ENCODE peak calls at places on chromosomes 13 and 19, in ten cellular contexts. W is fibroblast of pulmonary artery, F is RWPE2, D is PC-9, G is epithelial cell of esophagus, M is cardiac muscle cell, O is A549, V is heart right ventricle, Q is choroid plexus epithelial cell, S is heart left ventricle. I is an unnamed sample.

GRCh38 chr19:5406816-5407215 is 48.4 kb upstream of the ZNRF4 start:
- DNase-seq in F (no peak), G (no peak), M (no peak), D (no peak), W (no peak), O (no peak), S (no peak), V (no peak), Q (no peak), I (no peak)

GRCh38 chr13:52760078-52760477 is 20.5 kb upstream of the CNMD start:
- DNase-seq in F (no peak), M (no peak), Q (no peak), S (no peak), W (no peak), D (no peak), V (no peak), O (no peak), G (no peak), I (no peak)

GRCh38 chr19:16536130-16536529 is 6.1 kb downstream of the CHERP start:
- DNase-seq in Q (no peak), M (no peak), G (no peak), V (no peak), O (no peak), W (no peak), S (no peak), F (no peak), D (no peak), I (no peak)

GRCh38 chr13:93283255-93283654 is 56.6 kb downstream of the GPC6 start:
- DNase-seq in F (no peak), S (no peak), G (no peak), M (no peak), D (no peak), V (no peak), O (no peak), Q (no peak), W (no peak), I (no peak)

GRCh38 chr13:44819245-44819644 is 170.0 kb downstream of the NUFIP1 start:
- DNase-seq in M (peak), F (no peak), G (peak), S (no peak), D (peak), Q (peak), O (peak), W (peak), V (no peak), I (no peak)

GRCh38 chr19:32339988-32340874 is 5.2 kb upstream of the ZNF507 start:
- DNase-seq in F (no peak), O (peak), W (peak), S (peak), V (peak), D (no peak), Q (peak), G (peak), M (peak), I (peak)

GRCh38 chr13:42894765-42895181 is 97.3 kb downstream of the EPSTI1 start:
- DNase-seq in M (peak), V (no peak), F (no peak), Q (peak), G (peak), S (peak), D (peak), W (peak), O (no peak), I (no peak)

GRCh38 chr13:72004975-72005374 is 138.0 kb upstream of the DACH1 start:
- DNase-seq in Q (peak), M (peak), S (no peak), G (peak), V (no peak), O (no peak), W (peak), D (no peak), F (no peak), I (no peak)

GRCh38 chr13:20332361-20333096 is 100.4 kb upstream of the GJB6 start:
- DNase-seq in Q (no peak), F (no peak), M (peak), O (no peak), G (peak), W (peak), V (no peak), D (no peak), S (no peak), I (no peak)

GRCh38 chr13:43908156-43909126 is 28.7 kb downstream of the LACC1 start:
- DNase-seq in G (peak), F (no peak), M (peak), S (no peak), V (no peak), D (peak), O (peak), Q (peak), W (peak), I (no peak)

GRCh38 chr13:79775830-79776229 is 294.9 kb downstream of the NDFIP2 start:
- DNase-seq in M (peak), F (no peak), S (no peak), D (peak), Q (peak), O (peak), G (peak), V (no peak), W (peak), I (peak)

GRCh38 chr13:50222569-50223332 is 207.5 kb downstream of the KCNRG start:
- DNase-seq in D (no peak), W (peak), O (no peak), V (peak), M (peak), F (no peak), Q (peak), G (peak), S (peak), I (no peak)

GRCh38 chr13:97004096-97004876 is 10.0 kb upstream of the OXGR1 start:
- DNase-seq in F (no peak), Q (peak), M (peak), D (no peak), O (no peak), V (no peak), S (no peak), G (peak), W (peak), I (no peak)

GRCh38 chr19:1252221-1252817 is 3.9 kb downstream of the MIDN start:
- DNase-seq in S (peak), D (peak), M (peak), F (peak), W (peak), V (peak), O (no peak), G (peak), Q (peak), I (peak)

GRCh38 chr19:58553799-58554493 is 959 bp downstream of the CHMP2A start:
- DNase-seq in O (no peak), W (no peak), D (no peak), V (no peak), S (peak), F (no peak), G (no peak), M (no peak), Q (no peak), I (no peak)

GRCh38 chr13:105991622-105992254 is 543.7 kb downstream of the EFNB2 start:
- DNase-seq in S (no peak), M (peak), O (no peak), D (peak), G (peak), V (no peak), W (peak), F (peak), Q (peak), I (peak)

GRCh38 chr19:472005-472858 is 11.4 kb upstream of the SHC2 start:
- DNase-seq in F (no peak), W (no peak), V (no peak), Q (no peak), M (no peak), D (no peak), O (no peak), G (no peak), S (peak), I (no peak)

GRCh38 chr13:57918913-57919312 is 287.4 kb downstream of the PCDH17 start:
- DNase-seq in S (no peak), V (no peak), M (no peak), Q (no peak), F (no peak), O (no peak), D (no peak), W (no peak), G (no peak), I (no peak)

GRCh38 chr19:18504886-18505610 is 16.8 kb downstream of the ELL start:
- DNase-seq in F (no peak), G (peak), S (no peak), O (no peak), V (no peak), W (no peak), Q (no peak), D (no peak), M (no peak), I (no peak)

GRCh38 chr19:6587093-6587820 is 3.7 kb downstream of the CD70 start:
- DNase-seq in G (no peak), W (no peak), O (no peak), S (no peak), D (no peak), M (peak), V (no peak), F (no peak), Q (no peak), I (peak)

GRCh38 chr19:48283908-48284307 is 14.0 kb downstream of the ZNF114 start:
- DNase-seq in V (no peak), Q (peak), F (no peak), D (no peak), O (no peak), G (no peak), S (no peak), M (peak), W (peak), I (no peak)

GRCh38 chr13:52158629-52159158 is 703 bp downstream of the NEK3 start:
- DNase-seq in D (no peak), O (no peak), F (no peak), S (peak), G (peak), V (peak), Q (peak), W (peak), M (peak), I (no peak)

GRCh38 chr19:44582581-44583265 is 30.6 kb upstream of the IGSF23 start:
- DNase-seq in V (peak), F (no peak), Q (peak), D (no peak), S (no peak), O (peak), W (peak), M (peak), G (peak), I (no peak)

GRCh38 chr13:110537116-110537515 is 24.4 kb downstream of the RAB20 start:
- DNase-seq in G (no peak), Q (no peak), S (no peak), O (no peak), V (no peak), F (no peak), W (no peak), M (no peak), D (no peak), I (no peak)

GRCh38 chr13:51066091-51066831 is 44.8 kb downstream of the C13orf42 start:
- DNase-seq in Q (peak), F (no peak), M (peak), W (no peak), G (peak), D (no peak), V (no peak), S (no peak), O (no peak), I (no peak)

GRCh38 chr19:54335979-54336892 is 2.7 kb downstream of the LILRA4 start:
- DNase-seq in G (no peak), V (no peak), W (no peak), Q (no peak), S (no peak), D (no peak), F (no peak), O (no peak), M (no peak), I (no peak)

GRCh38 chr19:16252459-16253205 is 54.9 kb downstream of the AP1M1 start:
- DNase-seq in D (no peak), O (no peak), W (no peak), S (no peak), G (no peak), Q (no peak), V (no peak), F (no peak), M (no peak), I (no peak)

GRCh38 chr19:5798244-5798643 is 6.6 kb upstream of the NRTN start:
- DNase-seq in M (no peak), G (no peak), W (no peak), F (no peak), Q (no peak), V (no peak), D (no peak), S (no peak), O (no peak), I (no peak)

GRCh38 chr19:30695171-30695875 is 323.1 kb downstream of the ZNF536 start:
- DNase-seq in S (no peak), F (no peak), G (no peak), W (no peak), V (no peak), O (no peak), D (no peak), M (no peak), Q (no peak), I (no peak)

GRCh38 chr19:23758187-23759074 is at the start of gene ZNF681:
- DNase-seq in S (peak), F (peak), V (peak), Q (peak), G (peak), W (peak), M (peak), O (peak), D (peak), I (peak)

GRCh38 chr13:28268800-28269223 is 130.5 kb downstream of the PAN3 start:
- DNase-seq in M (no peak), O (no peak), W (no peak), F (no peak), S (no peak), Q (no peak), D (no peak), G (no peak), V (no peak), I (no peak)

GRCh38 chr13:81487151-81487550 is 1146.2 kb upstream of the SPRY2 start:
- DNase-seq in V (no peak), G (peak), S (no peak), D (no peak), O (no peak), W (peak), M (peak), Q (peak), F (no peak), I (peak)

GRCh38 chr19:28990522-28990921 is 222.4 kb downstream of the UQCRFS1 start:
- DNase-seq in F (no peak), M (no peak), Q (no peak), V (no peak), S (no peak), O (no peak), W (no peak), D (no peak), G (no peak), I (no peak)

DNA sequence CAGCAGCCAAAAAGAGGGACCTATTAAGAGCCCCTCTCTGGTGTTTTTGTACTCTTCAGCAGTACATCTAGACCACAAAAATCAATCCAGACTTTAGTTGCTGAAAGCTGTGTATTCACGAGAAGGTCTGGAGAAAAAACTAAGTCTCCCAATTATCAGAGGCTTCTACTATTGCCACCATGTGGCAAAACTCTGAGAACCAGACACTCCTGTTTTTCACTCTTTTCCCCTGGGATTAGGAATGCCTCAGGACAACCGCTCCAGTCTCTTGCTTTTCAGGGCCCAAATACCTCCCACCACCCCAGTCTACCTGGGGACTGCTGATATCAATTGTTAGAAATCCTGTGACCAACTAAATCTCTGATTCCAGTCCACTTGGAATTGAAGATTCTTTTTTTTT is 30.1 kb upstream of the OBI1 start:
- DNase-seq in S (no peak), Q (peak), V (no peak), F (no peak), G (no peak), M (peak), W (no peak), D (no peak), O (no peak), I (peak)
- TF ChIP-seq CTCF in S (no peak), Q (peak), V (peak), F (peak), G (no peak), M (peak), W (no peak), D (no peak), O (no peak), I (no peak)

DNA sequence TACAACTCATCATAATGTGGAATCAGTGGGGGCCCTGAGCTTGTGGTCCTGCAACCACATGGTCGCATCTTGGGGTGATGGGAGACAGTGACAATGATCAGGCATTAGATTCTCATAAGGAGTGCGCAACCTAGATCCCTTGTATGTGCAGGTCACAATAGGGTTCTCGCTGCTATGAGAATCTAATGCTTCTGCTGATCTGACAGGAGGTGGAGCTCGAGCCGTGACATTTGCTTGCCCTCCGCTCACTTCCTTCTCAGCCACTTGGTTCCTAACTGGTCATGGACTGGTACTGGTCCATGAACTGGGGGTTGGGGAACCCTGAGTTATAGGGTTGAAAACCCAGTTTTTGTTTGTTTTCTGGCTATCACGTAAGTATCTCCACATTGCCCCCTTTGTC is 1290.9 kb upstream of the ATXN8OS start:
- DNase-seq in O (no peak), S (no peak), V (no peak), F (no peak), Q (no peak), W (no peak), M (no peak), G (no peak), D (no peak), I (no peak)
- TF ChIP-seq CTCF in O (no peak), S (no peak), V (no peak), F (no peak), Q (no peak), W (no peak), M (no peak), G (no peak), D (no peak), I (peak)

GRCh38 chr13:22505489-22505888 is 675.3 kb upstream of the SGCG start:
- DNase-seq in O (no peak), M (peak), S (no peak), V (no peak), F (no peak), D (no peak), W (peak), G (no peak), Q (peak), I (no peak)
- TF ChIP-seq CTCF in O (no peak), M (no peak), S (no peak), V (no peak), F (no peak), D (no peak), W (no peak), G (no peak), Q (no peak), I (no peak)

DNA sequence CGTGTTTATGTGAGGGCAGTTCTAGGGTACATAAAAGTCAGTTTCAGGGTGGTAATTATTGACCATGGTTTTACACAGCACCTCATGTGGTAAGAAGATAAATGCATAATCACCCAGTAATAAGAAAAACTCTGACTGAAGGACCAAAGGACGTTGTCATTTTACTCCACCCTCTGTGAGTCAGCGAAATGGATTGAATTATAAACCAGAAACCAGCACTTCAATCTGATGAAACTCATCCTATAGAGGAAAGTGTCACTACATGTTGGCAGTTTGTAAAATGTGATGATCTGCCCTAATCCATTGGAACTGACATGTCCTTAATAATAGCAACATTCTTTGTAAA is 406.8 kb downstream of the KLF5 start:
- DNase-seq in D (peak), Q (no peak), M (no peak), F (no peak), O (peak), S (no peak), G (peak), W (peak), V (no peak), I (no peak)
- TF ChIP-seq CTCF in D (no peak), Q (no peak), M (no peak), F (peak), O (no peak), S (no peak), G (peak), W (no peak), V (no peak), I (no peak)

I was measured in Caco-2.